ENCODE peak calls at places on chromosomes 5 and 9, in nine cellular contexts. One of them, this sample, is unnamed.

GRCh38 chr9:130410443-130410842 is 34.3 kb upstream of the ASS1 start:
- DNase-seq in AG04450: no peak
- DNase-seq in epithelial cell of proximal tubule: no peak
- DNase-seq in HFFc6: no peak
- DNase-seq in progenitor cell of endocrine pancreas: no peak
- DNase-seq in fibroblast of pulmonary artery: no peak
- DNase-seq in fibroblast of the aortic adventitia: no peak
- DNase-seq in endothelial cell of umbilical vein: no peak
- DNase-seq in tibial nerve: no peak
- DNase-seq in this sample: no peak

GRCh38 chr5:140114341-140115185 is 654 bp downstream of the PURA start:
- DNase-seq in fibroblast of the aortic adventitia: peak
- DNase-seq in AG04450: no peak
- DNase-seq in HFFc6: peak
- DNase-seq in tibial nerve: peak
- DNase-seq in progenitor cell of endocrine pancreas: peak
- DNase-seq in epithelial cell of proximal tubule: no peak
- DNase-seq in endothelial cell of umbilical vein: peak
- DNase-seq in fibroblast of pulmonary artery: peak
- DNase-seq in this sample: peak

GRCh38 chr5:55564716-55565115 is 30.0 kb upstream of the PLPP1 start:
- DNase-seq in progenitor cell of endocrine pancreas: no peak
- DNase-seq in epithelial cell of proximal tubule: no peak
- DNase-seq in AG04450: no peak
- DNase-seq in HFFc6: no peak
- DNase-seq in fibroblast of pulmonary artery: no peak
- DNase-seq in fibroblast of the aortic adventitia: no peak
- DNase-seq in tibial nerve: no peak
- DNase-seq in endothelial cell of umbilical vein: no peak
- DNase-seq in this sample: no peak

GRCh38 chr9:120934271-120934670 is 7.7 kb upstream of the TRAF1 start:
- DNase-seq in endothelial cell of umbilical vein: no peak
- DNase-seq in fibroblast of pulmonary artery: no peak
- DNase-seq in tibial nerve: no peak
- DNase-seq in epithelial cell of proximal tubule: no peak
- DNase-seq in AG04450: no peak
- DNase-seq in fibroblast of the aortic adventitia: peak
- DNase-seq in progenitor cell of endocrine pancreas: no peak
- DNase-seq in HFFc6: no peak
- DNase-seq in this sample: no peak

GRCh38 chr9:122261469-122261881 is 3.2 kb downstream of the RBM18 start:
- DNase-seq in progenitor cell of endocrine pancreas: no peak
- DNase-seq in tibial nerve: peak
- DNase-seq in fibroblast of pulmonary artery: peak
- DNase-seq in fibroblast of the aortic adventitia: peak
- DNase-seq in HFFc6: peak
- DNase-seq in epithelial cell of proximal tubule: no peak
- DNase-seq in AG04450: peak
- DNase-seq in endothelial cell of umbilical vein: peak
- DNase-seq in this sample: no peak

GRCh38 chr5:26622947-26623346 is 415.4 kb downstream of the CDH9 start:
- DNase-seq in fibroblast of pulmonary artery: no peak
- DNase-seq in epithelial cell of proximal tubule: no peak
- DNase-seq in AG04450: no peak
- DNase-seq in endothelial cell of umbilical vein: no peak
- DNase-seq in HFFc6: no peak
- DNase-seq in fibroblast of the aortic adventitia: no peak
- DNase-seq in progenitor cell of endocrine pancreas: no peak
- DNase-seq in tibial nerve: no peak
- DNase-seq in this sample: no peak

GRCh38 chr5:30809907-30810306 is 383.6 kb upstream of the CDH6 start:
- DNase-seq in tibial nerve: no peak
- DNase-seq in endothelial cell of umbilical vein: no peak
- DNase-seq in AG04450: no peak
- DNase-seq in epithelial cell of proximal tubule: no peak
- DNase-seq in HFFc6: no peak
- DNase-seq in fibroblast of the aortic adventitia: no peak
- DNase-seq in progenitor cell of endocrine pancreas: no peak
- DNase-seq in fibroblast of pulmonary artery: no peak
- DNase-seq in this sample: no peak

GRCh38 chr9:112125961-112126388 is 49.1 kb downstream of the SUSD1 start:
- DNase-seq in tibial nerve: no peak
- DNase-seq in endothelial cell of umbilical vein: no peak
- DNase-seq in progenitor cell of endocrine pancreas: no peak
- DNase-seq in HFFc6: no peak
- DNase-seq in fibroblast of pulmonary artery: no peak
- DNase-seq in fibroblast of the aortic adventitia: no peak
- DNase-seq in epithelial cell of proximal tubule: peak
- DNase-seq in AG04450: no peak
- DNase-seq in this sample: no peak

GRCh38 chr9:92669527-92669889 is 423 bp downstream of the IPPK start:
- DNase-seq in epithelial cell of proximal tubule: no peak
- DNase-seq in tibial nerve: no peak
- DNase-seq in progenitor cell of endocrine pancreas: no peak
- DNase-seq in endothelial cell of umbilical vein: peak
- DNase-seq in fibroblast of the aortic adventitia: no peak
- DNase-seq in AG04450: no peak
- DNase-seq in HFFc6: no peak
- DNase-seq in fibroblast of pulmonary artery: no peak
- DNase-seq in this sample: no peak

GRCh38 chr9:1871486-1872181 is 143.5 kb upstream of the SMARCA2 start:
- DNase-seq in epithelial cell of proximal tubule: no peak
- DNase-seq in fibroblast of pulmonary artery: peak
- DNase-seq in fibroblast of the aortic adventitia: peak
- DNase-seq in HFFc6: no peak
- DNase-seq in progenitor cell of endocrine pancreas: no peak
- DNase-seq in endothelial cell of umbilical vein: no peak
- DNase-seq in tibial nerve: no peak
- DNase-seq in AG04450: no peak
- DNase-seq in this sample: no peak

GRCh38 chr5:180869587-180869986 is 8.5 kb upstream of the ZFP62 start:
- DNase-seq in progenitor cell of endocrine pancreas: no peak
- DNase-seq in epithelial cell of proximal tubule: no peak
- DNase-seq in HFFc6: no peak
- DNase-seq in fibroblast of pulmonary artery: no peak
- DNase-seq in AG04450: no peak
- DNase-seq in fibroblast of the aortic adventitia: peak
- DNase-seq in tibial nerve: no peak
- DNase-seq in endothelial cell of umbilical vein: no peak
- DNase-seq in this sample: no peak

GRCh38 chr5:45800331-45800730 is 104.2 kb upstream of the HCN1 start:
- DNase-seq in epithelial cell of proximal tubule: no peak
- DNase-seq in endothelial cell of umbilical vein: no peak
- DNase-seq in fibroblast of pulmonary artery: no peak
- DNase-seq in AG04450: no peak
- DNase-seq in tibial nerve: no peak
- DNase-seq in HFFc6: no peak
- DNase-seq in fibroblast of the aortic adventitia: no peak
- DNase-seq in progenitor cell of endocrine pancreas: no peak
- DNase-seq in this sample: no peak

GRCh38 chr5:62790348-62790747 is 211.7 kb downstream of the LRRC70 start:
- DNase-seq in AG04450: no peak
- DNase-seq in fibroblast of the aortic adventitia: peak
- DNase-seq in progenitor cell of endocrine pancreas: no peak
- DNase-seq in epithelial cell of proximal tubule: peak
- DNase-seq in fibroblast of pulmonary artery: peak
- DNase-seq in tibial nerve: no peak
- DNase-seq in endothelial cell of umbilical vein: no peak
- DNase-seq in HFFc6: no peak
- DNase-seq in this sample: no peak

GRCh38 chr5:22852807-22853670 is at the start of gene CDH12:
- DNase-seq in fibroblast of pulmonary artery: no peak
- DNase-seq in tibial nerve: no peak
- DNase-seq in AG04450: no peak
- DNase-seq in fibroblast of the aortic adventitia: no peak
- DNase-seq in endothelial cell of umbilical vein: no peak
- DNase-seq in progenitor cell of endocrine pancreas: peak
- DNase-seq in epithelial cell of proximal tubule: no peak
- DNase-seq in HFFc6: no peak
- DNase-seq in this sample: no peak
- TF ChIP-seq CTCF in fibroblast of pulmonary artery: no peak
- TF ChIP-seq CTCF in tibial nerve: no peak
- TF ChIP-seq CTCF in AG04450: no peak
- TF ChIP-seq CTCF in fibroblast of the aortic adventitia: no peak
- TF ChIP-seq CTCF in endothelial cell of umbilical vein: no peak
- TF ChIP-seq CTCF in progenitor cell of endocrine pancreas: peak
- TF ChIP-seq CTCF in epithelial cell of proximal tubule: no peak
- TF ChIP-seq CTCF in HFFc6: no peak
- TF ChIP-seq CTCF in this sample: peak

GRCh38 chr5:6819521-6819920 is 106.3 kb downstream of the TENT4A start:
- DNase-seq in fibroblast of the aortic adventitia: no peak
- DNase-seq in endothelial cell of umbilical vein: no peak
- DNase-seq in progenitor cell of endocrine pancreas: no peak
- DNase-seq in fibroblast of pulmonary artery: no peak
- DNase-seq in tibial nerve: no peak
- DNase-seq in epithelial cell of proximal tubule: no peak
- DNase-seq in HFFc6: no peak
- DNase-seq in AG04450: no peak
- DNase-seq in this sample: no peak
- TF ChIP-seq CTCF in fibroblast of the aortic adventitia: no peak
- TF ChIP-seq CTCF in endothelial cell of umbilical vein: no peak
- TF ChIP-seq CTCF in progenitor cell of endocrine pancreas: peak
- TF ChIP-seq CTCF in fibroblast of pulmonary artery: no peak
- TF ChIP-seq CTCF in tibial nerve: no peak
- TF ChIP-seq CTCF in epithelial cell of proximal tubule: peak
- TF ChIP-seq CTCF in HFFc6: no peak
- TF ChIP-seq CTCF in AG04450: no peak
- TF ChIP-seq CTCF in this sample: peak

DNA sequence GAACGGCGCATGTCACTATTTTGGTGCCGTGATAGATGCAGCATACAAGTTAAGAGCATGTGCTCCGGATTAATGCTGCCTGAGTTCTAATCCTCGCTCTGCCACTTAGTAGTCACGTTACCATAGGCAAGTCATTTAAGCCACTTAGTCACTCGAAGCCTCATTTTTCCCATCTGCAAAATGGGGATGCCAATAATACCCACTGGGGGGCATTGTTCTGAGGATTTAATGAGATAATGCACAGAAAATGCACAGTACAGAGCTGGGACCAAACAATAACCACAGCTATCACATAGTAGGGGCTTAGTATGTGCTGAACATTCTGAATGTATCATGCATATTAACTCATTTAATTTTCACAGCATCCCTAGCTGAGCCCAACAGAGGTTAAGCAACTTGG is 9.1 kb downstream of the NIPAL4 start:
- DNase-seq in AG04450: no peak
- DNase-seq in fibroblast of pulmonary artery: no peak
- DNase-seq in tibial nerve: no peak
- DNase-seq in fibroblast of the aortic adventitia: no peak
- DNase-seq in HFFc6: no peak
- DNase-seq in epithelial cell of proximal tubule: no peak
- DNase-seq in progenitor cell of endocrine pancreas: no peak
- DNase-seq in endothelial cell of umbilical vein: no peak
- DNase-seq in this sample: no peak
- TF ChIP-seq CTCF in AG04450: no peak
- TF ChIP-seq CTCF in fibroblast of pulmonary artery: no peak
- TF ChIP-seq CTCF in tibial nerve: no peak
- TF ChIP-seq CTCF in fibroblast of the aortic adventitia: no peak
- TF ChIP-seq CTCF in HFFc6: peak
- TF ChIP-seq CTCF in epithelial cell of proximal tubule: no peak
- TF ChIP-seq CTCF in progenitor cell of endocrine pancreas: no peak
- TF ChIP-seq CTCF in endothelial cell of umbilical vein: no peak
- TF ChIP-seq CTCF in this sample: no peak

GRCh38 chr5:134224905-134225779 is 731 bp downstream of the PPP2CA start:
- DNase-seq in endothelial cell of umbilical vein: peak
- DNase-seq in progenitor cell of endocrine pancreas: peak
- DNase-seq in tibial nerve: peak
- DNase-seq in fibroblast of pulmonary artery: peak
- DNase-seq in AG04450: no peak
- DNase-seq in fibroblast of the aortic adventitia: peak
- DNase-seq in epithelial cell of proximal tubule: no peak
- DNase-seq in HFFc6: peak
- DNase-seq in this sample: peak
- TF ChIP-seq CTCF in endothelial cell of umbilical vein: peak
- TF ChIP-seq CTCF in progenitor cell of endocrine pancreas: peak
- TF ChIP-seq CTCF in tibial nerve: peak
- TF ChIP-seq CTCF in fibroblast of pulmonary artery: no peak
- TF ChIP-seq CTCF in AG04450: no peak
- TF ChIP-seq CTCF in fibroblast of the aortic adventitia: no peak
- TF ChIP-seq CTCF in epithelial cell of proximal tubule: peak
- TF ChIP-seq CTCF in HFFc6: peak
- TF ChIP-seq CTCF in this sample: no peak

GRCh38 chr5:124554746-124555145 is 191.7 kb downstream of the ZNF608 start:
- DNase-seq in tibial nerve: no peak
- DNase-seq in HFFc6: no peak
- DNase-seq in fibroblast of the aortic adventitia: no peak
- DNase-seq in progenitor cell of endocrine pancreas: no peak
- DNase-seq in fibroblast of pulmonary artery: no peak
- DNase-seq in epithelial cell of proximal tubule: no peak
- DNase-seq in AG04450: no peak
- DNase-seq in endothelial cell of umbilical vein: no peak
- DNase-seq in this sample: no peak
- TF ChIP-seq CTCF in tibial nerve: no peak
- TF ChIP-seq CTCF in HFFc6: no peak
- TF ChIP-seq CTCF in fibroblast of the aortic adventitia: no peak
- TF ChIP-seq CTCF in progenitor cell of endocrine pancreas: no peak
- TF ChIP-seq CTCF in fibroblast of pulmonary artery: no peak
- TF ChIP-seq CTCF in epithelial cell of proximal tubule: no peak
- TF ChIP-seq CTCF in AG04450: no peak
- TF ChIP-seq CTCF in endothelial cell of umbilical vein: no peak
- TF ChIP-seq CTCF in this sample: no peak

GRCh38 chr5:37495210-37495609 is 116.1 kb downstream of the WDR70 start:
- DNase-seq in endothelial cell of umbilical vein: no peak
- DNase-seq in tibial nerve: no peak
- DNase-seq in fibroblast of the aortic adventitia: peak
- DNase-seq in AG04450: no peak
- DNase-seq in epithelial cell of proximal tubule: peak
- DNase-seq in fibroblast of pulmonary artery: peak
- DNase-seq in progenitor cell of endocrine pancreas: no peak
- DNase-seq in HFFc6: peak
- DNase-seq in this sample: no peak
- TF ChIP-seq CTCF in endothelial cell of umbilical vein: no peak
- TF ChIP-seq CTCF in tibial nerve: no peak
- TF ChIP-seq CTCF in fibroblast of the aortic adventitia: peak
- TF ChIP-seq CTCF in AG04450: peak
- TF ChIP-seq CTCF in epithelial cell of proximal tubule: peak
- TF ChIP-seq CTCF in fibroblast of pulmonary artery: peak
- TF ChIP-seq CTCF in progenitor cell of endocrine pancreas: no peak
- TF ChIP-seq CTCF in HFFc6: peak
- TF ChIP-seq CTCF in this sample: no peak

This sample was measured in type B pancreatic cell.